ENCODE peak calls at places on chromosomes 2 and 18, in six cellular contexts. One of them, this sample, is unnamed.

GRCh38 chr18:13454363-13455150 is 236.0 kb downstream of the LDLRAD4 start:
- DNase-seq in neural crest cell: no peak
- DNase-seq in GM10248: no peak
- DNase-seq in CD4-positive, alpha-beta T cell: no peak
- DNase-seq in tibial artery: peak; percentile 56
- DNase-seq in BJ: no peak
- DNase-seq in this sample: no peak

GRCh38 chr2:219701847-219702634 is 74.6 kb downstream of the SLC4A3 start:
- DNase-seq in neural crest cell: no peak
- DNase-seq in GM10248: no peak
- DNase-seq in CD4-positive, alpha-beta T cell: no peak
- DNase-seq in tibial artery: no peak
- DNase-seq in BJ: no peak
- DNase-seq in this sample: no peak

GRCh38 chr18:31192086-31192776 is 29.6 kb upstream of the DSC1 start:
- DNase-seq in neural crest cell: no peak
- DNase-seq in GM10248: no peak
- DNase-seq in CD4-positive, alpha-beta T cell: no peak
- DNase-seq in tibial artery: no peak
- DNase-seq in BJ: no peak
- DNase-seq in this sample: no peak

GRCh38 chr2:79129260-79129659 is 9.0 kb downstream of the REG1A start:
- DNase-seq in neural crest cell: no peak
- DNase-seq in GM10248: no peak
- DNase-seq in CD4-positive, alpha-beta T cell: no peak
- DNase-seq in tibial artery: no peak
- DNase-seq in BJ: no peak
- DNase-seq in this sample: no peak

GRCh38 chr2:222561817-222562424 is 94.0 kb downstream of the FARSB start:
- DNase-seq in neural crest cell: peak; percentile 61
- DNase-seq in GM10248: peak; percentile 73
- DNase-seq in CD4-positive, alpha-beta T cell: no peak
- DNase-seq in tibial artery: no peak
- DNase-seq in BJ: no peak
- DNase-seq in this sample: no peak

GRCh38 chr2:15654727-15655073 is 63.0 kb downstream of the DDX1 start:
- DNase-seq in neural crest cell: no peak
- DNase-seq in GM10248: no peak
- DNase-seq in CD4-positive, alpha-beta T cell: no peak
- DNase-seq in tibial artery: no peak
- DNase-seq in BJ: no peak
- DNase-seq in this sample: no peak

GRCh38 chr2:166147883-166148282 is 20.1 kb upstream of the SCN1A start:
- DNase-seq in neural crest cell: no peak
- DNase-seq in GM10248: no peak
- DNase-seq in CD4-positive, alpha-beta T cell: no peak
- DNase-seq in tibial artery: no peak
- DNase-seq in BJ: no peak
- DNase-seq in this sample: no peak

GRCh38 chr2:222941510-222942032 is 80.7 kb downstream of the ACSL3 start:
- DNase-seq in neural crest cell: no peak
- DNase-seq in GM10248: no peak
- DNase-seq in CD4-positive, alpha-beta T cell: no peak
- DNase-seq in tibial artery: no peak
- DNase-seq in BJ: no peak
- DNase-seq in this sample: no peak

GRCh38 chr2:176902454-176902853 is 310.1 kb upstream of the HNRNPA3 start:
- DNase-seq in neural crest cell: no peak
- DNase-seq in GM10248: no peak
- DNase-seq in CD4-positive, alpha-beta T cell: no peak
- DNase-seq in tibial artery: no peak
- DNase-seq in BJ: no peak
- DNase-seq in this sample: no peak

GRCh38 chr2:164735309-164735919 is 106.2 kb downstream of the COBLL1 start:
- DNase-seq in neural crest cell: no peak
- DNase-seq in GM10248: no peak
- DNase-seq in CD4-positive, alpha-beta T cell: no peak
- DNase-seq in tibial artery: no peak
- DNase-seq in BJ: no peak
- DNase-seq in this sample: no peak

GRCh38 chr18:48161911-48162698 is 231.6 kb upstream of the SMAD2 start:
- DNase-seq in neural crest cell: no peak
- DNase-seq in GM10248: no peak
- DNase-seq in CD4-positive, alpha-beta T cell: no peak
- DNase-seq in tibial artery: no peak
- DNase-seq in BJ: no peak
- DNase-seq in this sample: no peak

GRCh38 chr2:101442667-101443061 is 32.2 kb downstream of the RFX8 start:
- DNase-seq in neural crest cell: no peak
- DNase-seq in GM10248: no peak
- DNase-seq in CD4-positive, alpha-beta T cell: no peak
- DNase-seq in tibial artery: no peak
- DNase-seq in BJ: no peak
- DNase-seq in this sample: no peak

GRCh38 chr2:45836740-45837139 is 185.3 kb downstream of the PRKCE start:
- DNase-seq in neural crest cell: no peak
- DNase-seq in GM10248: peak; percentile 33
- DNase-seq in CD4-positive, alpha-beta T cell: no peak
- DNase-seq in tibial artery: no peak
- DNase-seq in BJ: no peak
- DNase-seq in this sample: no peak

GRCh38 chr2:65382776-65383357 is 49.5 kb downstream of the SPRED2 start:
- DNase-seq in neural crest cell: no peak
- DNase-seq in GM10248: peak; percentile 81
- DNase-seq in CD4-positive, alpha-beta T cell: peak; percentile 56
- DNase-seq in tibial artery: peak; percentile 83
- DNase-seq in BJ: peak; percentile 53
- DNase-seq in this sample: peak; percentile 91

GRCh38 chr2:82954868-82955267 is 1504.2 kb downstream of the SUCLG1 start:
- DNase-seq in neural crest cell: no peak
- DNase-seq in GM10248: no peak
- DNase-seq in CD4-positive, alpha-beta T cell: no peak
- DNase-seq in tibial artery: no peak
- DNase-seq in BJ: no peak
- DNase-seq in this sample: no peak

GRCh38 chr2:164178835-164179470 is 442.3 kb downstream of the GRB14 start:
- DNase-seq in neural crest cell: no peak
- DNase-seq in GM10248: no peak
- DNase-seq in CD4-positive, alpha-beta T cell: no peak
- DNase-seq in tibial artery: no peak
- DNase-seq in BJ: no peak
- DNase-seq in this sample: no peak

GRCh38 chr2:230899786-230900185 is 25.3 kb downstream of the GPR55 start:
- DNase-seq in neural crest cell: no peak
- DNase-seq in GM10248: no peak
- DNase-seq in CD4-positive, alpha-beta T cell: no peak
- DNase-seq in tibial artery: no peak
- DNase-seq in BJ: no peak
- DNase-seq in this sample: no peak

GRCh38 chr2:130755234-130756040 is at the start of gene AMER3:
- DNase-seq in neural crest cell: peak; percentile 32
- DNase-seq in GM10248: no peak
- DNase-seq in CD4-positive, alpha-beta T cell: no peak
- DNase-seq in tibial artery: no peak
- DNase-seq in BJ: no peak
- DNase-seq in this sample: no peak

GRCh38 chr18:10081477-10081876 is 167.7 kb downstream of the VAPA start:
- DNase-seq in neural crest cell: no peak
- DNase-seq in GM10248: no peak
- DNase-seq in CD4-positive, alpha-beta T cell: no peak
- DNase-seq in tibial artery: no peak
- DNase-seq in BJ: no peak
- DNase-seq in this sample: no peak

GRCh38 chr2:44869761-44870160 is 71.7 kb upstream of the SIX3 start:
- DNase-seq in neural crest cell: no peak
- DNase-seq in GM10248: no peak
- DNase-seq in CD4-positive, alpha-beta T cell: no peak
- DNase-seq in tibial artery: no peak
- DNase-seq in BJ: no peak
- DNase-seq in this sample: no peak

GRCh38 chr2:201909961-201910361 is 103.6 kb downstream of the CDK15 start:
- DNase-seq in neural crest cell: no peak
- DNase-seq in GM10248: peak; percentile 44
- DNase-seq in CD4-positive, alpha-beta T cell: no peak
- DNase-seq in tibial artery: no peak
- DNase-seq in BJ: peak; percentile 35
- DNase-seq in this sample: peak; percentile 26

GRCh38 chr2:238947243-238947760 is 99.4 kb downstream of the TWIST2 start:
- DNase-seq in neural crest cell: no peak
- DNase-seq in GM10248: no peak
- DNase-seq in CD4-positive, alpha-beta T cell: no peak
- DNase-seq in tibial artery: peak; percentile 50
- DNase-seq in BJ: no peak
- DNase-seq in this sample: no peak

GRCh38 chr2:27855476-27855875 is 34.7 kb downstream of the RBKS start:
- DNase-seq in neural crest cell: no peak
- DNase-seq in GM10248: no peak
- DNase-seq in CD4-positive, alpha-beta T cell: no peak
- DNase-seq in tibial artery: no peak
- DNase-seq in BJ: peak; percentile 21
- DNase-seq in this sample: no peak

GRCh38 chr2:35973132-35973736 is 382.3 kb upstream of the CRIM1 start:
- DNase-seq in neural crest cell: no peak
- DNase-seq in GM10248: no peak
- DNase-seq in CD4-positive, alpha-beta T cell: no peak
- DNase-seq in tibial artery: no peak
- DNase-seq in BJ: no peak
- DNase-seq in this sample: peak; percentile 0

GRCh38 chr2:10900216-10901109 is 11.3 kb upstream of the KCNF1 start:
- DNase-seq in neural crest cell: peak; percentile 23
- DNase-seq in GM10248: peak; percentile 51
- DNase-seq in CD4-positive, alpha-beta T cell: no peak
- DNase-seq in tibial artery: peak; percentile 48
- DNase-seq in BJ: no peak
- DNase-seq in this sample: peak; percentile 45

GRCh38 chr2:120659275-120659952 is 76.3 kb upstream of the GLI2 start:
- DNase-seq in neural crest cell: no peak
- DNase-seq in GM10248: no peak
- DNase-seq in CD4-positive, alpha-beta T cell: no peak
- DNase-seq in tibial artery: no peak
- DNase-seq in BJ: no peak
- DNase-seq in this sample: no peak

GRCh38 chr2:149296031-149296430 is 34.4 kb upstream of the LYPD6 start:
- DNase-seq in neural crest cell: no peak
- DNase-seq in GM10248: no peak
- DNase-seq in CD4-positive, alpha-beta T cell: no peak
- DNase-seq in tibial artery: no peak
- DNase-seq in BJ: no peak
- DNase-seq in this sample: no peak

GRCh38 chr2:205566556-205567061 is 115.7 kb upstream of the NRP2 start:
- DNase-seq in neural crest cell: no peak
- DNase-seq in GM10248: no peak
- DNase-seq in CD4-positive, alpha-beta T cell: no peak
- DNase-seq in tibial artery: no peak
- DNase-seq in BJ: no peak
- DNase-seq in this sample: no peak

GRCh38 chr18:24397131-24397693 is 412 bp downstream of the OSBPL1A start:
- DNase-seq in neural crest cell: no peak
- DNase-seq in GM10248: no peak
- DNase-seq in CD4-positive, alpha-beta T cell: peak; percentile 5
- DNase-seq in tibial artery: peak; percentile 85
- DNase-seq in BJ: peak; percentile 19
- DNase-seq in this sample: peak; percentile 78

GRCh38 chr2:198438326-198438725 is 633.9 kb downstream of the PLCL1 start:
- DNase-seq in neural crest cell: no peak
- DNase-seq in GM10248: no peak
- DNase-seq in CD4-positive, alpha-beta T cell: no peak
- DNase-seq in tibial artery: no peak
- DNase-seq in BJ: no peak
- DNase-seq in this sample: no peak

GRCh38 chr2:19369341-19369955 is 11.0 kb upstream of the OSR1 start:
- DNase-seq in neural crest cell: no peak
- DNase-seq in GM10248: no peak
- DNase-seq in CD4-positive, alpha-beta T cell: no peak
- DNase-seq in tibial artery: no peak
- DNase-seq in BJ: no peak
- DNase-seq in this sample: no peak

GRCh38 chr2:100208375-100208774 is 66.0 kb upstream of the AFF3 start:
- DNase-seq in neural crest cell: no peak
- DNase-seq in GM10248: no peak
- DNase-seq in CD4-positive, alpha-beta T cell: no peak
- DNase-seq in tibial artery: no peak
- DNase-seq in BJ: no peak
- DNase-seq in this sample: no peak

GRCh38 chr18:2982452-2983172 is 30.3 kb downstream of the LPIN2 start:
- DNase-seq in neural crest cell: no peak
- DNase-seq in GM10248: no peak
- DNase-seq in CD4-positive, alpha-beta T cell: no peak
- DNase-seq in tibial artery: no peak
- DNase-seq in BJ: no peak
- DNase-seq in this sample: no peak

GRCh38 chr2:241391892-241392665 is 36.0 kb downstream of the FARP2 start:
- DNase-seq in neural crest cell: no peak
- DNase-seq in GM10248: peak; percentile 49
- DNase-seq in CD4-positive, alpha-beta T cell: no peak
- DNase-seq in tibial artery: no peak
- DNase-seq in BJ: no peak
- DNase-seq in this sample: no peak
- TF ChIP-seq CTCF in neural crest cell: peak; percentile 49
- TF ChIP-seq CTCF in GM10248: peak; percentile 57
- TF ChIP-seq CTCF in CD4-positive, alpha-beta T cell: peak; percentile 32
- TF ChIP-seq CTCF in tibial artery: peak; percentile 45
- TF ChIP-seq CTCF in BJ: peak; percentile 74
- TF ChIP-seq CTCF in this sample: peak; percentile 24

GRCh38 chr2:71277536-71278103 is 50.7 kb upstream of the PAIP2B start:
- DNase-seq in neural crest cell: peak; percentile 71
- DNase-seq in GM10248: peak; percentile 28
- DNase-seq in CD4-positive, alpha-beta T cell: no peak
- DNase-seq in tibial artery: peak; percentile 70
- DNase-seq in BJ: no peak
- DNase-seq in this sample: peak; percentile 59
- TF ChIP-seq CTCF in neural crest cell: peak; percentile 58
- TF ChIP-seq CTCF in GM10248: peak; percentile 13
- TF ChIP-seq CTCF in CD4-positive, alpha-beta T cell: no peak
- TF ChIP-seq CTCF in tibial artery: peak; percentile 36
- TF ChIP-seq CTCF in BJ: peak; percentile 40
- TF ChIP-seq CTCF in this sample: no peak

DNA sequence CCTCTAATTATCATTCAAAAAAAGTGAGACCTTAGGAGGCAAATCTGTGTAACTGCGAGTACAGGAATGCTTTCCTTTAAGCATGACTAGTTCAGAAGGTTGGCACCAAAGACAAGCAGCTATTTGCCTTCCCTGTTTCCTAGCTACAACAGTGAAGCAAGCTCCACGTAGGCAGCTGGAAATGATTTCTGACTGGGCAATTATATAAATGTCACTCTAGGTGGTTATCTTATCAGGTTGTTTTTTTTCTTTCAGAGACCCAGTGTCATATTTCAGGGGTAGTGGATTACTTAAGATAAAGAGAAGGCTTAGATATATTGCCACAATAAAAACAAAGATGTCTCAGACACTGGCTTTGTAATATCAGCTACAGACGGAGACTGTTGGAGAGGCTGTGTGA is 748.9 kb upstream of the NXPH2 start:
- DNase-seq in neural crest cell: no peak
- DNase-seq in GM10248: no peak
- DNase-seq in CD4-positive, alpha-beta T cell: no peak
- DNase-seq in tibial artery: no peak
- DNase-seq in BJ: no peak
- DNase-seq in this sample: no peak
- TF ChIP-seq CTCF in neural crest cell: no peak
- TF ChIP-seq CTCF in GM10248: no peak
- TF ChIP-seq CTCF in CD4-positive, alpha-beta T cell: no peak
- TF ChIP-seq CTCF in tibial artery: no peak
- TF ChIP-seq CTCF in BJ: no peak
- TF ChIP-seq CTCF in this sample: no peak

GRCh38 chr2:25692737-25693445 is 19.5 kb upstream of the DTNB start:
- DNase-seq in neural crest cell: no peak
- DNase-seq in GM10248: no peak
- DNase-seq in CD4-positive, alpha-beta T cell: no peak
- DNase-seq in tibial artery: peak; percentile 6
- DNase-seq in BJ: no peak
- DNase-seq in this sample: no peak
- TF ChIP-seq CTCF in neural crest cell: no peak
- TF ChIP-seq CTCF in GM10248: no peak
- TF ChIP-seq CTCF in CD4-positive, alpha-beta T cell: no peak
- TF ChIP-seq CTCF in tibial artery: no peak
- TF ChIP-seq CTCF in BJ: no peak
- TF ChIP-seq CTCF in this sample: no peak